ENCODE peak calls at places on chromosome 20, in eight cellular contexts. One of them, this sample, is unnamed.

GRCh38 chr20:10771435-10772140 is 97.8 kb upstream of the JAG1 start:
- DNase-seq in neuronal stem cell: no peak
- DNase-seq in tibial nerve: no peak
- DNase-seq in choroid plexus epithelial cell: peak; percentile 8
- DNase-seq in H7: no peak
- DNase-seq in A549: no peak
- DNase-seq in Jurkat, Clone E6-1: no peak
- DNase-seq in cardiac fibroblast: peak; percentile 44
- DNase-seq in this sample: no peak

GRCh38 chr20:37358366-37359150 is 12.6 kb downstream of the SRC start:
- DNase-seq in cardiac fibroblast: no peak
- DNase-seq in H7: peak; percentile 50
- DNase-seq in neuronal stem cell: no peak
- DNase-seq in A549: no peak
- DNase-seq in tibial nerve: no peak
- DNase-seq in Jurkat, Clone E6-1: no peak
- DNase-seq in choroid plexus epithelial cell: no peak
- DNase-seq in this sample: no peak

GRCh38 chr20:63546686-63547483 is 664 bp downstream of the SRMS start:
- DNase-seq in neuronal stem cell: no peak
- DNase-seq in H7: no peak
- DNase-seq in A549: no peak
- DNase-seq in Jurkat, Clone E6-1: no peak
- DNase-seq in cardiac fibroblast: no peak
- DNase-seq in tibial nerve: no peak
- DNase-seq in choroid plexus epithelial cell: no peak
- DNase-seq in this sample: no peak

GRCh38 chr20:4020256-4020655 is 4.9 kb upstream of the RNF24 start:
- DNase-seq in Jurkat, Clone E6-1: no peak
- DNase-seq in A549: no peak
- DNase-seq in neuronal stem cell: no peak
- DNase-seq in H7: no peak
- DNase-seq in choroid plexus epithelial cell: no peak
- DNase-seq in cardiac fibroblast: no peak
- DNase-seq in tibial nerve: no peak
- DNase-seq in this sample: no peak

GRCh38 chr20:57112448-57112847 is 154.0 kb downstream of the BMP7 start:
- DNase-seq in A549: no peak
- DNase-seq in H7: no peak
- DNase-seq in choroid plexus epithelial cell: no peak
- DNase-seq in neuronal stem cell: no peak
- DNase-seq in tibial nerve: no peak
- DNase-seq in Jurkat, Clone E6-1: no peak
- DNase-seq in cardiac fibroblast: no peak
- DNase-seq in this sample: no peak

GRCh38 chr20:35619196-35620095 is 3.8 kb downstream of the SPAG4 start:
- DNase-seq in Jurkat, Clone E6-1: peak; percentile 57
- DNase-seq in H7: peak; percentile 96
- DNase-seq in A549: peak; percentile 89
- DNase-seq in choroid plexus epithelial cell: peak; percentile 83
- DNase-seq in neuronal stem cell: peak; percentile 85
- DNase-seq in cardiac fibroblast: peak; percentile 88
- DNase-seq in tibial nerve: peak; percentile 52
- DNase-seq in this sample: peak; percentile 66

GRCh38 chr20:32229351-32229750 is 21.7 kb downstream of the POFUT1 start:
- DNase-seq in tibial nerve: no peak
- DNase-seq in cardiac fibroblast: no peak
- DNase-seq in neuronal stem cell: no peak
- DNase-seq in H7: no peak
- DNase-seq in Jurkat, Clone E6-1: no peak
- DNase-seq in choroid plexus epithelial cell: no peak
- DNase-seq in A549: no peak
- DNase-seq in this sample: no peak

GRCh38 chr20:17504898-17505663 is 26.1 kb downstream of the BFSP1 start:
- DNase-seq in Jurkat, Clone E6-1: peak; percentile 58
- DNase-seq in neuronal stem cell: peak; percentile 58
- DNase-seq in A549: peak; percentile 53
- DNase-seq in tibial nerve: no peak
- DNase-seq in H7: peak; percentile 84
- DNase-seq in cardiac fibroblast: peak; percentile 62
- DNase-seq in choroid plexus epithelial cell: peak; percentile 73
- DNase-seq in this sample: peak; percentile 39

GRCh38 chr20:63400486-63401210 is 39.5 kb upstream of the CHRNA4 start:
- DNase-seq in choroid plexus epithelial cell: no peak
- DNase-seq in Jurkat, Clone E6-1: no peak
- DNase-seq in neuronal stem cell: no peak
- DNase-seq in A549: no peak
- DNase-seq in cardiac fibroblast: no peak
- DNase-seq in tibial nerve: no peak
- DNase-seq in H7: no peak
- DNase-seq in this sample: no peak

GRCh38 chr20:5168582-5169396 is 42.0 kb downstream of the CDS2 start:
- DNase-seq in A549: no peak
- DNase-seq in choroid plexus epithelial cell: peak; percentile 73
- DNase-seq in neuronal stem cell: no peak
- DNase-seq in Jurkat, Clone E6-1: peak; percentile 37
- DNase-seq in cardiac fibroblast: peak; percentile 54
- DNase-seq in tibial nerve: no peak
- DNase-seq in H7: no peak
- DNase-seq in this sample: no peak

GRCh38 chr20:50625986-50626677 is 65.2 kb downstream of the RIPOR3 start:
- DNase-seq in H7: peak; percentile 96
- DNase-seq in cardiac fibroblast: peak; percentile 76
- DNase-seq in Jurkat, Clone E6-1: peak; percentile 25
- DNase-seq in A549: peak; percentile 73
- DNase-seq in choroid plexus epithelial cell: peak; percentile 66
- DNase-seq in neuronal stem cell: no peak
- DNase-seq in tibial nerve: peak; percentile 56
- DNase-seq in this sample: no peak

GRCh38 chr20:24350923-24351368 is 118.5 kb upstream of the SYNDIG1 start:
- DNase-seq in cardiac fibroblast: peak; percentile 3
- DNase-seq in choroid plexus epithelial cell: peak; percentile 48
- DNase-seq in H7: no peak
- DNase-seq in tibial nerve: no peak
- DNase-seq in Jurkat, Clone E6-1: no peak
- DNase-seq in neuronal stem cell: no peak
- DNase-seq in A549: no peak
- DNase-seq in this sample: no peak

GRCh38 chr20:45426621-45427020 is 10.7 kb downstream of the PIGT start:
- DNase-seq in H7: no peak
- DNase-seq in tibial nerve: no peak
- DNase-seq in Jurkat, Clone E6-1: no peak
- DNase-seq in cardiac fibroblast: no peak
- DNase-seq in choroid plexus epithelial cell: peak; percentile 17
- DNase-seq in A549: no peak
- DNase-seq in neuronal stem cell: no peak
- DNase-seq in this sample: no peak

GRCh38 chr20:61640846-61641245 is 388.8 kb downstream of the CDH4 start:
- DNase-seq in A549: no peak
- DNase-seq in choroid plexus epithelial cell: no peak
- DNase-seq in Jurkat, Clone E6-1: no peak
- DNase-seq in cardiac fibroblast: no peak
- DNase-seq in H7: no peak
- DNase-seq in neuronal stem cell: no peak
- DNase-seq in tibial nerve: no peak
- DNase-seq in this sample: no peak

GRCh38 chr20:57089701-57090144 is 176.7 kb downstream of the BMP7 start:
- DNase-seq in Jurkat, Clone E6-1: peak; percentile 39
- DNase-seq in tibial nerve: peak; percentile 26
- DNase-seq in H7: peak; percentile 95
- DNase-seq in neuronal stem cell: peak; percentile 63
- DNase-seq in choroid plexus epithelial cell: peak; percentile 59
- DNase-seq in A549: peak; percentile 61
- DNase-seq in cardiac fibroblast: peak; percentile 41
- DNase-seq in this sample: peak; percentile 44

GRCh38 chr20:37543828-37544227 is 16.2 kb upstream of the BLCAP start:
- DNase-seq in cardiac fibroblast: peak; percentile 59
- DNase-seq in Jurkat, Clone E6-1: peak; percentile 25
- DNase-seq in A549: peak; percentile 42
- DNase-seq in H7: no peak
- DNase-seq in choroid plexus epithelial cell: peak; percentile 77
- DNase-seq in tibial nerve: no peak
- DNase-seq in neuronal stem cell: no peak
- DNase-seq in this sample: no peak

GRCh38 chr20:34300809-34301586 is 2.2 kb downstream of the AHCY start:
- DNase-seq in cardiac fibroblast: no peak
- DNase-seq in neuronal stem cell: no peak
- DNase-seq in A549: no peak
- DNase-seq in H7: peak; percentile 73
- DNase-seq in Jurkat, Clone E6-1: no peak
- DNase-seq in choroid plexus epithelial cell: no peak
- DNase-seq in tibial nerve: no peak
- DNase-seq in this sample: no peak

GRCh38 chr20:64024141-64024990 is 11.6 kb upstream of the C20orf204 start:
- DNase-seq in neuronal stem cell: no peak
- DNase-seq in choroid plexus epithelial cell: no peak
- DNase-seq in H7: no peak
- DNase-seq in A549: no peak
- DNase-seq in cardiac fibroblast: no peak
- DNase-seq in tibial nerve: no peak
- DNase-seq in Jurkat, Clone E6-1: no peak
- DNase-seq in this sample: no peak

GRCh38 chr20:33719277-33719988 is 677 bp downstream of the PXMP4 start:
- DNase-seq in Jurkat, Clone E6-1: no peak
- DNase-seq in H7: peak; percentile 57
- DNase-seq in A549: no peak
- DNase-seq in neuronal stem cell: no peak
- DNase-seq in cardiac fibroblast: no peak
- DNase-seq in tibial nerve: no peak
- DNase-seq in choroid plexus epithelial cell: no peak
- DNase-seq in this sample: no peak

GRCh38 chr20:1897486-1897885 is 2.3 kb downstream of the SIRPA start:
- DNase-seq in tibial nerve: no peak
- DNase-seq in H7: no peak
- DNase-seq in A549: peak; percentile 47
- DNase-seq in neuronal stem cell: no peak
- DNase-seq in choroid plexus epithelial cell: no peak
- DNase-seq in Jurkat, Clone E6-1: no peak
- DNase-seq in cardiac fibroblast: peak; percentile 46
- DNase-seq in this sample: no peak

GRCh38 chr20:18314786-18315406 is 26.6 kb downstream of the ZNF133 start:
- DNase-seq in choroid plexus epithelial cell: peak; percentile 59
- DNase-seq in A549: peak; percentile 18
- DNase-seq in tibial nerve: no peak
- DNase-seq in neuronal stem cell: no peak
- DNase-seq in cardiac fibroblast: peak; percentile 8
- DNase-seq in H7: no peak
- DNase-seq in Jurkat, Clone E6-1: no peak
- DNase-seq in this sample: no peak

DNA sequence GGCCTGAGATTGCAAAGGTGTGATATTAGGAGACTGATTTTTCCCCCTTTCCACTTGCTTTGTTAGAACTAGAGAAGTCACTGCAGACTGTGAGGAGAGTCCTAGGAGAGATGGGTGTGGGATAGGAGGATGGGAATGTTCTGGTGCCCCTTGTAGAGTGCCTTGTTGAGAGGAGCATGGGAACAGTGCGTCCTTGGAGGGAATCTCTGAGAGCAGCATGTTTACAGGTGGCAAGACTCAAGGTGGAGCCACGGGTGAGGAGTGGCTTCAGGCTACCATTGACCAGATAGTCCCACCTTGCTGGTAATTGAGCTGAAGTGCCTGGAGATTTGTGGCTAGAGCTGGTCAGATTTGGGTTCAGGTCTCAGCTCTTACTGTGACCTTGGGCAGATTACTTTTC is 6.0 kb downstream of the PLCG1 start:
- DNase-seq in neuronal stem cell: no peak
- DNase-seq in Jurkat, Clone E6-1: no peak
- DNase-seq in A549: no peak
- DNase-seq in tibial nerve: no peak
- DNase-seq in cardiac fibroblast: no peak
- DNase-seq in H7: no peak
- DNase-seq in choroid plexus epithelial cell: no peak
- DNase-seq in this sample: no peak
- H3K4me3 ChIP-seq in neuronal stem cell: no peak overlapping the region
- H3K4me3 ChIP-seq in Jurkat, Clone E6-1: peak overlapping the region; percentile 30
- H3K4me3 ChIP-seq in A549: no peak overlapping the region
- H3K4me3 ChIP-seq in tibial nerve: no peak overlapping the region
- H3K4me3 ChIP-seq in cardiac fibroblast: no peak overlapping the region
- H3K4me3 ChIP-seq in H7: no peak overlapping the region
- H3K4me3 ChIP-seq in choroid plexus epithelial cell: no peak overlapping the region
- H3K4me3 ChIP-seq in this sample: peak overlapping the region; percentile 82

GRCh38 chr20:46604551-46605133 is 46.6 kb downstream of the SLC13A3 start:
- DNase-seq in choroid plexus epithelial cell: no peak
- DNase-seq in tibial nerve: no peak
- DNase-seq in Jurkat, Clone E6-1: no peak
- DNase-seq in H7: no peak
- DNase-seq in cardiac fibroblast: no peak
- DNase-seq in neuronal stem cell: no peak
- DNase-seq in A549: no peak
- DNase-seq in this sample: no peak
- H3K4me3 ChIP-seq in choroid plexus epithelial cell: no peak overlapping the region
- H3K4me3 ChIP-seq in tibial nerve: no peak overlapping the region
- H3K4me3 ChIP-seq in Jurkat, Clone E6-1: no peak overlapping the region
- H3K4me3 ChIP-seq in H7: no peak overlapping the region
- H3K4me3 ChIP-seq in cardiac fibroblast: no peak overlapping the region
- H3K4me3 ChIP-seq in neuronal stem cell: no peak overlapping the region
- H3K4me3 ChIP-seq in A549: no peak overlapping the region
- H3K4me3 ChIP-seq in this sample: no peak overlapping the region

DNA sequence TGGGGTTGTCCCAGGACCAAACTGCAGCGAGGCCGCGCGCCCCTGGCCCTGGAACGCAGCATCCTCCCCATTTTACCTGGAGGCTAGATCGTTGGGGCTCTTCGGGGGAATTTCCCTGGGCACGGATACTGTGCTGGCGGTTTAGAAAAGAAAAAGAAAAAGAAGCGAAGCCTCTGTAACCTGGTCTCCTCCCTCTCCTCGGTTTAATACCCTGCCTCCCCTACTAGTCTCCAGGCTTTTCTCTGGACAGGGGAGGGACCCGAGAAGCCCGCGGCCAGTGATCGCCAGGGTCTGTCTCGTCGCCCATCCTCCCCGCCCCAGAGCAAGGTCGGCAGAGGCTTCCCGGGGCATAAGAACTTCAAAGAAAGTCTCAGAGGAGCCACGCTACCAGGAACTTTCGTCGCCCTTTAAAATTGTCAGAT is 6.1 kb upstream of the LAMP5 start:
- DNase-seq in neuronal stem cell: no peak
- DNase-seq in Jurkat, Clone E6-1: no peak
- DNase-seq in choroid plexus epithelial cell: no peak
- DNase-seq in A549: no peak
- DNase-seq in tibial nerve: no peak
- DNase-seq in cardiac fibroblast: no peak
- DNase-seq in H7: peak; percentile 74
- DNase-seq in this sample: no peak
- H3K4me3 ChIP-seq in neuronal stem cell: peak overlapping the region; percentile 59
- H3K4me3 ChIP-seq in Jurkat, Clone E6-1: no peak overlapping the region
- H3K4me3 ChIP-seq in choroid plexus epithelial cell: no peak overlapping the region
- H3K4me3 ChIP-seq in A549: no peak overlapping the region
- H3K4me3 ChIP-seq in tibial nerve: no peak overlapping the region
- H3K4me3 ChIP-seq in cardiac fibroblast: no peak overlapping the region
- H3K4me3 ChIP-seq in H7: no peak overlapping the region
- H3K4me3 ChIP-seq in this sample: no peak overlapping the region

DNA sequence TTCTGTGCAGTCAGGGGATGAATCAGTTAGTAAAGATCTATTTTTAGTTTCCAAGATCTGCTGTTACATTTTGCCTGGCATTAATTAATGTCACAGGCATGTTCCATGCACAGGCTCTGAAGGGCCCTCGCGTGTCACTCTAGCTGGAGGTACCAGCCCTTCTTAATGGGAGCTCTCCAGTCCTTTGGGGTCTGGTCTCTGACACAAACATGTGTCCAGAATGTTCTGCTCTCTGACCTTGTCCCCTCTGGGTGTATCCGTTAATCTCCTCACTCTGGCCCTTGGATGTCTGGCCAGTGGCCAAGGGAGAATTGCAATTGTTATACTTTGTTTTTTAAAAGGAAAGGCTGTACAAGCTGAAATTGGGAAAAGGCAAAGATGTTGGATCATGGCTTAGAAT is 16.4 kb upstream of the ZNF831 start:
- DNase-seq in neuronal stem cell: no peak
- DNase-seq in tibial nerve: no peak
- DNase-seq in H7: no peak
- DNase-seq in cardiac fibroblast: no peak
- DNase-seq in choroid plexus epithelial cell: no peak
- DNase-seq in A549: no peak
- DNase-seq in Jurkat, Clone E6-1: no peak
- DNase-seq in this sample: no peak
- H3K4me3 ChIP-seq in neuronal stem cell: no peak overlapping the region
- H3K4me3 ChIP-seq in tibial nerve: no peak overlapping the region
- H3K4me3 ChIP-seq in H7: no peak overlapping the region
- H3K4me3 ChIP-seq in cardiac fibroblast: no peak overlapping the region
- H3K4me3 ChIP-seq in choroid plexus epithelial cell: no peak overlapping the region
- H3K4me3 ChIP-seq in A549: no peak overlapping the region
- H3K4me3 ChIP-seq in Jurkat, Clone E6-1: no peak overlapping the region
- H3K4me3 ChIP-seq in this sample: peak overlapping the region; percentile 60